ENCODE peak calls at places on chromosomes 13 and 19, in eight cellular contexts. T is lung, H is IMR-90, S is suprapubic skin, R is mesendoderm, D is RWPE1, C is right atrium auricular region, Y is mammary epithelial cell. A is an unnamed sample.

GRCh38 chr13:101248739-101249138 is 167.6 kb downstream of the NALCN start:
- DNase-seq in T (no peak), H (no peak), S (no peak), R (no peak), D (no peak), C (no peak), Y (no peak), A (no peak)

GRCh38 chr19:29831041-29831548 is 19.3 kb downstream of the CCNE1 start:
- DNase-seq in T (no peak), H (no peak), S (peak), R (no peak), D (no peak), C (no peak), Y (peak), A (no peak)

GRCh38 chr13:103315701-103316100 is 249.5 kb upstream of the SLC10A2 start:
- DNase-seq in T (no peak), H (no peak), S (no peak), R (peak), D (no peak), C (no peak), Y (no peak), A (no peak)

GRCh38 chr19:3457531-3458228 is 22.6 kb downstream of the SMIM24 start:
- DNase-seq in T (no peak), H (no peak), S (no peak), R (peak), D (no peak), C (no peak), Y (no peak), A (no peak)

GRCh38 chr19:29013988-29014387 is 199.0 kb downstream of the UQCRFS1 start:
- DNase-seq in T (no peak), H (no peak), S (no peak), R (no peak), D (no peak), C (no peak), Y (no peak), A (no peak)

GRCh38 chr19:19748249-19748938 is 15.5 kb upstream of the ZNF14 start:
- DNase-seq in T (peak), H (no peak), S (no peak), R (no peak), D (no peak), C (peak), Y (no peak), A (no peak)

GRCh38 chr19:3367572-3368440 is 1.4 kb downstream of the NFIC start:
- DNase-seq in T (no peak), H (no peak), S (no peak), R (no peak), D (no peak), C (no peak), Y (peak), A (no peak)

GRCh38 chr19:35251456-35251855 is 2.7 kb downstream of the LSR start:
- DNase-seq in T (peak), H (no peak), S (peak), R (no peak), D (no peak), C (peak), Y (no peak), A (no peak)

GRCh38 chr19:49883094-49883493 is 5.6 kb downstream of the TBC1D17 start:
- DNase-seq in T (no peak), H (no peak), S (no peak), R (no peak), D (no peak), C (no peak), Y (no peak), A (no peak)

GRCh38 chr13:80070024-80070703 is 270.8 kb downstream of the SPRY2 start:
- DNase-seq in T (no peak), H (no peak), S (no peak), R (peak), D (no peak), C (no peak), Y (no peak), A (no peak)

GRCh38 chr13:49586717-49587116 is 1.4 kb upstream of the RCBTB1 start:
- DNase-seq in T (no peak), H (no peak), S (no peak), R (no peak), D (no peak), C (no peak), Y (no peak), A (no peak)

GRCh38 chr13:99959127-99959529 is 12.4 kb downstream of the ZIC5 start:
- DNase-seq in T (no peak), H (no peak), S (no peak), R (no peak), D (no peak), C (no peak), Y (no peak), A (no peak)

GRCh38 chr13:98479496-98480003 is 97.4 kb downstream of the STK24 start:
- DNase-seq in T (no peak), H (no peak), S (no peak), R (no peak), D (no peak), C (no peak), Y (no peak), A (no peak)

GRCh38 chr19:57934820-57935665 is at the start of gene ZNF418:
- DNase-seq in T (peak), H (peak), S (no peak), R (peak), D (peak), C (peak), Y (peak), A (peak)

GRCh38 chr19:20103091-20103501 is 25.3 kb downstream of the ZNF90 start:
- DNase-seq in T (no peak), H (no peak), S (no peak), R (peak), D (no peak), C (no peak), Y (peak), A (no peak)

GRCh38 chr13:90717451-90717936 is 630.0 kb upstream of the MIR17HG start:
- DNase-seq in T (no peak), H (peak), S (no peak), R (peak), D (peak), C (no peak), Y (peak), A (no peak)

GRCh38 chr19:48906324-48906723 is 6.2 kb downstream of the NUCB1 start:
- DNase-seq in T (no peak), H (no peak), S (no peak), R (no peak), D (no peak), C (no peak), Y (no peak), A (no peak)

GRCh38 chr13:113117335-113117872 is 5.2 kb upstream of the F10 start:
- DNase-seq in T (no peak), H (no peak), S (peak), R (peak), D (no peak), C (no peak), Y (no peak), A (no peak)

GRCh38 chr13:112981361-112981905 is 12.4 kb downstream of the MCF2L start:
- DNase-seq in T (no peak), H (no peak), S (no peak), R (no peak), D (no peak), C (no peak), Y (no peak), A (no peak)

GRCh38 chr19:35592226-35592625 is 6.3 kb downstream of the PMIS2 start:
- DNase-seq in T (no peak), H (peak), S (no peak), R (peak), D (no peak), C (no peak), Y (peak), A (no peak)

GRCh38 chr19:44850641-44851109 is 4.6 kb downstream of the NECTIN2 start:
- DNase-seq in T (no peak), H (no peak), S (no peak), R (no peak), D (no peak), C (no peak), Y (no peak), A (no peak)

GRCh38 chr19:12331211-12331941 is 2.1 kb downstream of the ZNF563 start:
- DNase-seq in T (no peak), H (no peak), S (no peak), R (no peak), D (no peak), C (no peak), Y (no peak), A (no peak)

GRCh38 chr13:45798851-45799250 is 52.7 kb downstream of the SIAH3 start:
- DNase-seq in T (no peak), H (no peak), S (no peak), R (no peak), D (no peak), C (no peak), Y (no peak), A (no peak)

GRCh38 chr19:40822161-40822560 is 23.2 kb downstream of the EGLN2 start:
- DNase-seq in T (no peak), H (no peak), S (no peak), R (no peak), D (no peak), C (no peak), Y (no peak), A (no peak)

GRCh38 chr19:36547001-36547732 is 19.1 kb upstream of the ZNF260 start:
- DNase-seq in T (no peak), H (peak), S (no peak), R (peak), D (no peak), C (no peak), Y (peak), A (no peak)

GRCh38 chr13:76383671-76384461 is 502.3 kb downstream of the KCTD12 start:
- DNase-seq in T (peak), H (peak), S (no peak), R (peak), D (peak), C (no peak), Y (peak), A (no peak)

GRCh38 chr19:50357178-50358100 is 8.0 kb downstream of the NAPSA start:
- DNase-seq in T (peak), H (peak), S (no peak), R (peak), D (no peak), C (peak), Y (peak), A (no peak)

GRCh38 chr19:40623403-40624239 is 22.5 kb downstream of the LTBP4 start:
- DNase-seq in T (no peak), H (peak), S (no peak), R (peak), D (peak), C (no peak), Y (no peak), A (no peak)

GRCh38 chr19:1411255-1412191 is 4.1 kb downstream of the DAZAP1 start:
- DNase-seq in T (peak), H (peak), S (no peak), R (no peak), D (no peak), C (peak), Y (no peak), A (peak)

GRCh38 chr19:50173144-50173543 is 10.1 kb upstream of the IZUMO2 start:
- DNase-seq in T (no peak), H (no peak), S (no peak), R (peak), D (no peak), C (no peak), Y (no peak), A (no peak)

GRCh38 chr19:945401-946252 is 19.8 kb downstream of the ARID3A start:
- DNase-seq in T (no peak), H (no peak), S (no peak), R (no peak), D (no peak), C (no peak), Y (no peak), A (no peak)

GRCh38 chr19:16025108-16026101 is 50.9 kb upstream of the TPM4 start:
- DNase-seq in T (no peak), H (peak), S (no peak), R (peak), D (peak), C (no peak), Y (peak), A (no peak)

GRCh38 chr19:12766051-12766521 is 9.3 kb downstream of the HOOK2 start:
- DNase-seq in T (peak), H (peak), S (no peak), R (no peak), D (no peak), C (peak), Y (peak), A (no peak)

GRCh38 chr13:67097856-67098255 is 132.3 kb downstream of the PCDH9 start:
- DNase-seq in T (no peak), H (no peak), S (no peak), R (no peak), D (no peak), C (no peak), Y (no peak), A (no peak)

GRCh38 chr13:67100723-67101122 is 129.4 kb downstream of the PCDH9 start:
- DNase-seq in T (no peak), H (no peak), S (no peak), R (peak), D (no peak), C (no peak), Y (no peak), A (no peak)

GRCh38 chr13:67099494-67099893 is 130.6 kb downstream of the PCDH9 start:
- DNase-seq in T (no peak), H (no peak), S (no peak), R (peak), D (no peak), C (no peak), Y (no peak), A (no peak)

GRCh38 chr13:67106502-67107057 is 123.6 kb downstream of the PCDH9 start:
- DNase-seq in T (no peak), H (no peak), S (no peak), R (no peak), D (no peak), C (no peak), Y (no peak), A (no peak)

DNA sequence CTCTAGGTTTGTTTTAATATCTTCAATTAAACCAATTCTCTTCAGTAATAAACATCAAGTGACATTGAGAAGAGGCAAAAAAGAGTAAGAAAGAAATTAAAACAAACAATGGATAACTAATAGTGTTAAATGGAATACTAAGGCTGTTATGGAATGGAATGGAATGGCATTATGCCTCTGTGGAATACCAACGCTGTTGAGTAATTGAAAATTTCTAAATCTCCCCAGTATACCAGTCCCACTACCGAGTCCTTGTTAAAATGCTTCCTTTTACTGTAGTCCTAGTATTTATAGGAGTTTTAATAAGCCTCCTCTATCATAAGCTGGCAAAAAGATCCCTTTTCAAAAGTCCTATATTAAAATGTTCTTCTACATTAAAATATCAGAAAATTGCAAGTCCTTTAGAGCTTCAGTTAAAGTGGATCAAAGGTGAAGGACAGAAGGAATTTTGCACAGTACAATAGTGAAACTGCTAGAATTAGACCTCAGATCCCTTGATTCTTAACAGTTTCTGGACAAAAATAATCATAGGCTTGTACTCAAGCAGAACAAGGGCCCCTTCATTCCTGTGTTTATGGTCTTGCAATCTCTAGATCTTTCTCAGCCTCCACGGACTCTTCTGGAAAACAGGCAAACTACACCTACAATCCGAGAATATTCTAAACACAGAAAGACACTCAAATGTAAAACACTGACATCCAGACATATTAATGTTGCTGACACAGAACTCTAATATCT is 128.2 kb downstream of the PCDH9 start:
- DNase-seq in T (no peak), H (peak), S (no peak), R (no peak), D (no peak), C (no peak), Y (no peak), A (no peak)
- H3K27ac ChIP-seq in T (no peak), H (no peak), S (no peak), R (no peak), D (no peak), C (peak), Y (no peak), A (peak)

DNA sequence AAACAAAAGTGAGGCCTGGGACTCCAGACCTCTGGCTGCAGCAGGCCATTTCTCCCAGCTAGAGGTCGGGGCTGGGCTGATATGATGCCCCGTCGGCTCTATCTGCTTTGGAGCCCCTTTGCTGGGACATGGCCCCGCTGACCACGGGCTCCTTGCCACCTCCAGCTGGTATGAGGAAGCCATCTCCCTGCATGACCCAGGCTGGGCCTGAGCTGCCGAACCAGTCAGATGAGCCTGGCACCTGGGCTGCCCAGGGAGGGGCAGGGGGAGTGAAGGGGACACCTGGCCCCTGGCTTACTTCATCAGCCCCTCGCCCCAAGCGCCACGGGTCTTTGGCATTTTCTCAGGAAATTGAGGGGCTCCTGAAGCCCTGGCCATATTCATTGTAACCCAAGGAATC is 7.8 kb downstream of the ZSWIM4 start:
- DNase-seq in T (peak), H (no peak), S (no peak), R (no peak), D (no peak), C (no peak), Y (no peak), A (no peak)
- H3K27ac ChIP-seq in T (peak), H (no peak), S (no peak), R (no peak), D (peak), C (no peak), Y (no peak), A (no peak)

GRCh38 chr13:32415019-32415418 is 12.9 kb downstream of the N4BP2L1 start:
- DNase-seq in T (no peak), H (no peak), S (no peak), R (peak), D (no peak), C (no peak), Y (no peak), A (no peak)

GRCh38 chr13:32417995-32418394 is 9.9 kb downstream of the N4BP2L1 start:
- DNase-seq in T (no peak), H (no peak), S (no peak), R (peak), D (no peak), C (no peak), Y (no peak), A (no peak)

GRCh38 chr13:32409561-32410440 is 18.1 kb downstream of the N4BP2L1 start:
- DNase-seq in T (no peak), H (peak), S (no peak), R (peak), D (no peak), C (peak), Y (no peak), A (no peak)

GRCh38 chr13:32413284-32413683 is 14.6 kb downstream of the N4BP2L1 start:
- DNase-seq in T (no peak), H (no peak), S (no peak), R (no peak), D (no peak), C (no peak), Y (no peak), A (no peak)

GRCh38 chr13:32414580-32414979 is 13.3 kb downstream of the N4BP2L1 start:
- DNase-seq in T (no peak), H (no peak), S (no peak), R (no peak), D (no peak), C (no peak), Y (no peak), A (no peak)
- H3K27ac ChIP-seq in T (no peak), H (no peak), S (no peak), R (no peak), D (no peak), C (no peak), Y (no peak), A (no peak)

GRCh38 chr19:10450191-10450852 is 30.0 kb downstream of the PDE4A start:
- DNase-seq in T (no peak), H (no peak), S (no peak), R (no peak), D (no peak), C (no peak), Y (no peak), A (no peak)

GRCh38 chr19:10452726-10453620 is 32.6 kb downstream of the PDE4A start:
- DNase-seq in T (no peak), H (no peak), S (no peak), R (no peak), D (no peak), C (no peak), Y (no peak), A (no peak)

GRCh38 chr19:10453852-10454251 is 33.5 kb downstream of the PDE4A start:
- DNase-seq in T (no peak), H (no peak), S (no peak), R (no peak), D (no peak), C (no peak), Y (no peak), A (no peak)

GRCh38 chr19:10450853-10451609 is 30.7 kb downstream of the PDE4A start:
- DNase-seq in T (no peak), H (no peak), S (no peak), R (peak), D (peak), C (no peak), Y (no peak), A (no peak)

DNA sequence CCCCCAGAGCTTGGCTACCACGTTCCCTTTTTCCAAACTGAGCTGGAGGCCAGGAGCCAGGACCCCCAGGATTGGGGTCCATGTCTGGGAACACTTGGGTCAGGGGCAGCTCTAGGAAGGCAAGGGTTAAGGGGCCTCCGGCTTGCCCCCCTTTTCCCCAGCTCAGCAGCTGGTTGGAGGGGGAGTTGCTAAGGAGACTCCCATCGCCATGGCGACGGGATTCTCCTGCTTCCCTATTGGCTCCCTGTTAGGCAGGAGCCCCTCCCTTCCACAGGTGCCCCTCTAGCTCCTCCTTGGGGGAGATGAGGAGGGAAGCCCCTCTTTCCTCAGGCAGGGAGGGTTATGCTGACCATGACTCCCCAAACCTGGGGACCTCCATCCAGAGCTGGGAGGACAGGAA is 33.9 kb downstream of the PDE4A start:
- DNase-seq in T (no peak), H (peak), S (no peak), R (peak), D (no peak), C (no peak), Y (no peak), A (peak)
- H3K27ac ChIP-seq in T (no peak), H (no peak), S (no peak), R (no peak), D (no peak), C (no peak), Y (no peak), A (no peak)

GRCh38 chr13:42041684-42042035 is 6.8 kb upstream of the DGKH start:
- DNase-seq in T (peak), H (peak), S (no peak), R (peak), D (peak), C (peak), Y (peak), A (peak)
- H3K27ac ChIP-seq in T (peak), H (peak), S (no peak), R (no peak), D (peak), C (peak), Y (peak), A (no peak)

GRCh38 chr19:51820821-51821446 is 26.0 kb downstream of the FPR3 start:
- DNase-seq in T (no peak), H (no peak), S (no peak), R (no peak), D (no peak), C (no peak), Y (no peak), A (no peak)
- H3K27ac ChIP-seq in T (no peak), H (no peak), S (no peak), R (no peak), D (no peak), C (no peak), Y (no peak), A (no peak)

A was measured in substantia nigra.